ENCODE peak calls at places on chromosomes 16 and 17, in eight cellular contexts. N is EL; K is AG20443; W is HTR-8/SVneo; C is NCI-H69; R is activated CD4-positive, alpha-beta T cell treated with anti-CD3 and anti-CD28 coated beads, Interleukin-2, amount 50 U/mL, for 48 hours; M is aorta; E is T-helper 2 cell. D is an unnamed sample.

GRCh38 chr16:58222532-58223316 is 24.8 kb upstream of the CSNK2A2 start:
- DNase-seq in R (no peak), C (no peak), E (no peak), K (peak; percentile 67), N (peak; percentile 25), M (no peak), W (peak; percentile 61), D (no peak)

GRCh38 chr17:47188799-47189731 is at the start of gene CDC27:
- DNase-seq in K (peak; percentile 98), W (peak; percentile 99), C (peak; percentile 98), M (peak; percentile 100), N (peak; percentile 99), E (peak; percentile 98), R (peak; percentile 100), D (peak; percentile 98)

GRCh38 chr16:2150418-2151187 is 2.2 kb downstream of the RAB26 start:
- DNase-seq in N (peak; percentile 52), R (peak; percentile 58), K (no peak), C (peak; percentile 93), M (no peak), E (no peak), W (no peak), D (no peak)

GRCh38 chr17:1995321-1996242 is 29.6 kb downstream of the RTN4RL1 start:
- DNase-seq in W (no peak), M (no peak), K (no peak), N (no peak), C (peak; percentile 4), E (no peak), R (no peak), D (no peak)

GRCh38 chr16:18950469-18951185 is 24.4 kb upstream of the SMG1 start:
- DNase-seq in E (no peak), K (no peak), M (no peak), W (no peak), C (no peak), N (no peak), R (no peak), D (no peak)

GRCh38 chr16:57430955-57431354 is 16.2 kb downstream of the CIAPIN1 start:
- DNase-seq in R (no peak), C (no peak), K (no peak), M (no peak), W (no peak), E (no peak), N (no peak), D (no peak)

GRCh38 chr16:58428621-58429557 is 36.6 kb downstream of the GINS3 start:
- DNase-seq in N (peak; percentile 43), M (no peak), R (no peak), C (no peak), K (no peak), E (no peak), W (no peak), D (peak; percentile 81)

GRCh38 chr16:67540756-67541155 is 12.1 kb downstream of the RIPOR1 start:
- DNase-seq in C (no peak), W (no peak), K (no peak), M (no peak), E (no peak), N (no peak), R (no peak), D (no peak)

GRCh38 chr16:69190046-69190588 is 3.2 kb downstream of the SNTB2 start:
- DNase-seq in K (no peak), C (no peak), M (no peak), N (no peak), E (no peak), R (no peak), W (no peak), D (no peak)

GRCh38 chr17:75635610-75636202 is 2.5 kb downstream of the SMIM5 start:
- DNase-seq in E (no peak), C (peak; percentile 43), R (no peak), W (no peak), M (no peak), N (no peak), K (no peak), D (no peak)

GRCh38 chr16:2962334-2963073 is 1.6 kb upstream of the KREMEN2 start:
- DNase-seq in W (no peak), E (no peak), R (no peak), N (no peak), K (no peak), C (peak; percentile 63), M (no peak), D (no peak)

GRCh38 chr17:2055494-2056220 is 754 bp downstream of the HIC1 start:
- DNase-seq in C (no peak), R (peak; percentile 53), W (no peak), N (peak; percentile 56), M (no peak), E (no peak), K (peak; percentile 72), D (no peak)

GRCh38 chr16:87371261-87371866 is 12.2 kb downstream of the FBXO31 start:
- DNase-seq in E (no peak), N (no peak), C (no peak), M (peak; percentile 30), W (no peak), R (no peak), K (no peak), D (no peak)

GRCh38 chr16:9316008-9316407 is 224.6 kb downstream of the HAPSTR1 start:
- DNase-seq in K (no peak), N (no peak), E (no peak), C (no peak), M (no peak), R (no peak), W (no peak), D (no peak)

GRCh38 chr17:40827746-40828453 is 5.5 kb upstream of the KRT10 start:
- DNase-seq in R (no peak), K (no peak), C (no peak), M (no peak), E (no peak), N (no peak), W (peak; percentile 32), D (no peak)

GRCh38 chr16:3949946-3950342 is 69.4 kb upstream of the CREBBP start:
- DNase-seq in C (no peak), E (no peak), N (no peak), K (no peak), R (no peak), M (no peak), W (no peak), D (no peak)

GRCh38 chr17:4573682-4574081 is 10.6 kb upstream of the SMTNL2 start:
- DNase-seq in E (no peak), W (no peak), R (peak; percentile 79), C (no peak), K (no peak), M (no peak), N (no peak), D (no peak)

GRCh38 chr16:8855051-8855786 is 13.6 kb downstream of the CARHSP1 start:
- DNase-seq in M (no peak), C (no peak), N (no peak), R (no peak), E (no peak), K (no peak), W (no peak), D (no peak)

GRCh38 chr17:73950515-73950914 is 253.0 kb upstream of the RPL38 start:
- DNase-seq in E (no peak), C (no peak), R (no peak), N (no peak), M (no peak), W (no peak), K (no peak), D (no peak)

GRCh38 chr16:82695806-82696205 is 69.0 kb downstream of the CDH13 start:
- DNase-seq in R (no peak), N (no peak), C (no peak), K (no peak), W (no peak), E (no peak), M (no peak), D (no peak)

GRCh38 chr17:48053758-48054237 is 5.6 kb downstream of the NFE2L1 start:
- DNase-seq in E (no peak), W (no peak), R (no peak), M (no peak), C (peak; percentile 75), K (no peak), N (no peak), D (no peak)

GRCh38 chr17:2949469-2950044 is 113.8 kb downstream of the OR1D5 start:
- DNase-seq in K (peak; percentile 94), N (peak; percentile 77), C (no peak), M (peak; percentile 74), R (no peak), E (no peak), W (no peak), D (peak; percentile 29)

GRCh38 chr16:27841911-27842310 is 221.6 kb downstream of the GSG1L start:
- DNase-seq in R (no peak), E (no peak), K (no peak), N (no peak), W (no peak), M (peak; percentile 45), C (no peak), D (no peak)

GRCh38 chr17:82881900-82882714 is 42.3 kb upstream of the ZNF750 start:
- DNase-seq in W (no peak), C (peak; percentile 20), M (no peak), N (no peak), R (no peak), K (peak; percentile 30), E (no peak), D (no peak)

D was measured in HS-27A.